ENCODE peak calls at places on chromosomes 6 and 20, in five cellular contexts. One of them, this sample, is unnamed.

GRCh38 chr6:219641-220198 is 72.6 kb upstream of the DUSP22 start:
- DNase-seq in hypothalamus: peak
- DNase-seq in SK-N-DZ: no peak
- DNase-seq in Caki2: no peak
- DNase-seq in globus pallidus: peak
- DNase-seq in this sample: peak

GRCh38 chr6:20213271-20213798 is 1.1 kb upstream of the MBOAT1 start:
- DNase-seq in globus pallidus: no peak
- DNase-seq in Caki2: peak
- DNase-seq in hypothalamus: no peak
- DNase-seq in SK-N-DZ: no peak
- DNase-seq in this sample: no peak

GRCh38 chr20:5349448-5349847 is 32.7 kb upstream of the PROKR2 start:
- DNase-seq in SK-N-DZ: no peak
- DNase-seq in globus pallidus: no peak
- DNase-seq in Caki2: no peak
- DNase-seq in hypothalamus: no peak
- DNase-seq in this sample: no peak

GRCh38 chr20:23145281-23145700 is 59.2 kb upstream of the CD93 start:
- DNase-seq in SK-N-DZ: no peak
- DNase-seq in hypothalamus: no peak
- DNase-seq in Caki2: peak
- DNase-seq in globus pallidus: no peak
- DNase-seq in this sample: no peak

GRCh38 chr20:36447101-36447500 is 94.2 kb upstream of the MYL9 start:
- DNase-seq in globus pallidus: no peak
- DNase-seq in SK-N-DZ: no peak
- DNase-seq in Caki2: no peak
- DNase-seq in hypothalamus: no peak
- DNase-seq in this sample: no peak

GRCh38 chr20:19130613-19130984 is 81.8 kb upstream of the SLC24A3 start:
- DNase-seq in hypothalamus: no peak
- DNase-seq in globus pallidus: no peak
- DNase-seq in SK-N-DZ: no peak
- DNase-seq in Caki2: no peak
- DNase-seq in this sample: no peak

GRCh38 chr6:35363293-35363750 is 21.0 kb downstream of the PPARD start:
- DNase-seq in Caki2: no peak
- DNase-seq in SK-N-DZ: peak
- DNase-seq in hypothalamus: no peak
- DNase-seq in globus pallidus: no peak
- DNase-seq in this sample: no peak

GRCh38 chr20:45426621-45427020 is 10.7 kb downstream of the PIGT start:
- DNase-seq in SK-N-DZ: no peak
- DNase-seq in hypothalamus: no peak
- DNase-seq in Caki2: no peak
- DNase-seq in globus pallidus: no peak
- DNase-seq in this sample: no peak

GRCh38 chr6:73062837-73063236 is 162.5 kb downstream of the KHDC1L start:
- DNase-seq in Caki2: no peak
- DNase-seq in hypothalamus: no peak
- DNase-seq in globus pallidus: no peak
- DNase-seq in SK-N-DZ: no peak
- DNase-seq in this sample: no peak

GRCh38 chr20:4813076-4813838 is 91.5 kb downstream of the PRND start:
- DNase-seq in Caki2: no peak
- DNase-seq in hypothalamus: no peak
- DNase-seq in globus pallidus: no peak
- DNase-seq in SK-N-DZ: no peak
- DNase-seq in this sample: peak

GRCh38 chr6:36829919-36830544 is 9.2 kb downstream of the CPNE5 start:
- DNase-seq in hypothalamus: no peak
- DNase-seq in globus pallidus: peak
- DNase-seq in SK-N-DZ: no peak
- DNase-seq in Caki2: no peak
- DNase-seq in this sample: no peak

GRCh38 chr20:22586645-22587310 is 2.4 kb upstream of the FOXA2 start:
- DNase-seq in globus pallidus: peak
- DNase-seq in Caki2: peak
- DNase-seq in SK-N-DZ: no peak
- DNase-seq in hypothalamus: no peak
- DNase-seq in this sample: no peak

GRCh38 chr6:39881851-39882566 is 52.3 kb downstream of the MOCS1 start:
- DNase-seq in globus pallidus: peak
- DNase-seq in hypothalamus: no peak
- DNase-seq in Caki2: no peak
- DNase-seq in SK-N-DZ: no peak
- DNase-seq in this sample: peak

GRCh38 chr6:26088344-26088743 is 1.1 kb downstream of the HFE start:
- DNase-seq in Caki2: no peak
- DNase-seq in hypothalamus: no peak
- DNase-seq in SK-N-DZ: no peak
- DNase-seq in globus pallidus: no peak
- DNase-seq in this sample: no peak

GRCh38 chr20:2131366-2131765 is 29.7 kb downstream of the STK35 start:
- DNase-seq in SK-N-DZ: no peak
- DNase-seq in hypothalamus: no peak
- DNase-seq in globus pallidus: no peak
- DNase-seq in Caki2: peak
- DNase-seq in this sample: peak

GRCh38 chr20:60057866-60058807 is 99.9 kb downstream of the CDH26 start:
- DNase-seq in Caki2: no peak
- DNase-seq in SK-N-DZ: peak
- DNase-seq in globus pallidus: peak
- DNase-seq in hypothalamus: no peak
- DNase-seq in this sample: no peak

GRCh38 chr6:2819891-2820814 is 21.5 kb downstream of the SERPINB1 start:
- DNase-seq in hypothalamus: no peak
- DNase-seq in SK-N-DZ: no peak
- DNase-seq in Caki2: no peak
- DNase-seq in globus pallidus: no peak
- DNase-seq in this sample: no peak

GRCh38 chr6:34052071-34052825 is 93.6 kb downstream of the GRM4 start:
- DNase-seq in SK-N-DZ: no peak
- DNase-seq in Caki2: no peak
- DNase-seq in globus pallidus: no peak
- DNase-seq in hypothalamus: no peak
- DNase-seq in this sample: no peak

GRCh38 chr20:60572991-60573390 is 614.8 kb downstream of the CDH26 start:
- DNase-seq in Caki2: no peak
- DNase-seq in hypothalamus: no peak
- DNase-seq in globus pallidus: peak
- DNase-seq in SK-N-DZ: no peak
- DNase-seq in this sample: no peak

GRCh38 chr6:54185885-54186284 is 74.6 kb downstream of the MLIP start:
- DNase-seq in Caki2: no peak
- DNase-seq in SK-N-DZ: no peak
- DNase-seq in hypothalamus: no peak
- DNase-seq in globus pallidus: no peak
- DNase-seq in this sample: no peak

GRCh38 chr6:402901-403658 is 11.5 kb downstream of the IRF4 start:
- DNase-seq in globus pallidus: no peak
- DNase-seq in hypothalamus: no peak
- DNase-seq in Caki2: no peak
- DNase-seq in SK-N-DZ: no peak
- DNase-seq in this sample: no peak

GRCh38 chr6:38528196-38528965 is 111.3 kb downstream of the BTBD9 start:
- DNase-seq in hypothalamus: no peak
- DNase-seq in Caki2: no peak
- DNase-seq in SK-N-DZ: no peak
- DNase-seq in globus pallidus: no peak
- DNase-seq in this sample: no peak

GRCh38 chr6:79167931-79168694 is 66.4 kb downstream of the HMGN3 start:
- DNase-seq in Caki2: no peak
- DNase-seq in SK-N-DZ: no peak
- DNase-seq in hypothalamus: no peak
- DNase-seq in globus pallidus: no peak
- DNase-seq in this sample: no peak